ENCODE peak calls at places on chromosomes 5 and 9, in ten cellular contexts. One of them, this sample, is unnamed.

GRCh38 chr5:1570975-1571374 is 47.2 kb upstream of the LPCAT1 start:
- DNase-seq in AG04450: no peak
- DNase-seq in left ventricle myocardium inferior: no peak
- DNase-seq in DND-41: no peak
- DNase-seq in cardiac muscle cell: no peak
- DNase-seq in choroid plexus epithelial cell: no peak
- DNase-seq in stomach: no peak
- DNase-seq in A549: no peak
- DNase-seq in HepG2: peak; percentile 27
- DNase-seq in pancreas: no peak
- DNase-seq in this sample: no peak

GRCh38 chr5:136195971-136196577 is 3.1 kb upstream of the SMIM32 start:
- DNase-seq in AG04450: no peak
- DNase-seq in left ventricle myocardium inferior: no peak
- DNase-seq in DND-41: no peak
- DNase-seq in cardiac muscle cell: no peak
- DNase-seq in choroid plexus epithelial cell: peak; percentile 11
- DNase-seq in stomach: no peak
- DNase-seq in A549: no peak
- DNase-seq in HepG2: no peak
- DNase-seq in pancreas: no peak
- DNase-seq in this sample: no peak

GRCh38 chr9:129225815-129226214 is 47.8 kb upstream of the IER5L start:
- DNase-seq in AG04450: no peak
- DNase-seq in left ventricle myocardium inferior: peak; percentile 83
- DNase-seq in DND-41: peak; percentile 73
- DNase-seq in cardiac muscle cell: peak; percentile 87
- DNase-seq in choroid plexus epithelial cell: peak; percentile 95
- DNase-seq in stomach: peak; percentile 46
- DNase-seq in A549: peak; percentile 77
- DNase-seq in HepG2: no peak
- DNase-seq in pancreas: no peak
- DNase-seq in this sample: peak; percentile 79

GRCh38 chr5:179033004-179033580 is 9.5 kb downstream of the ZNF879 start:
- DNase-seq in AG04450: no peak
- DNase-seq in left ventricle myocardium inferior: no peak
- DNase-seq in DND-41: no peak
- DNase-seq in cardiac muscle cell: no peak
- DNase-seq in choroid plexus epithelial cell: peak; percentile 4
- DNase-seq in stomach: no peak
- DNase-seq in A549: no peak
- DNase-seq in HepG2: no peak
- DNase-seq in pancreas: no peak
- DNase-seq in this sample: no peak

GRCh38 chr5:141800629-141801028 is 77.6 kb downstream of the PCDH1 start:
- DNase-seq in AG04450: no peak
- DNase-seq in left ventricle myocardium inferior: no peak
- DNase-seq in DND-41: no peak
- DNase-seq in cardiac muscle cell: no peak
- DNase-seq in choroid plexus epithelial cell: no peak
- DNase-seq in stomach: no peak
- DNase-seq in A549: no peak
- DNase-seq in HepG2: no peak
- DNase-seq in pancreas: no peak
- DNase-seq in this sample: no peak

GRCh38 chr9:100030548-100030947 is 68.3 kb downstream of the ERP44 start:
- DNase-seq in AG04450: no peak
- DNase-seq in left ventricle myocardium inferior: no peak
- DNase-seq in DND-41: no peak
- DNase-seq in cardiac muscle cell: no peak
- DNase-seq in choroid plexus epithelial cell: no peak
- DNase-seq in stomach: no peak
- DNase-seq in A549: no peak
- DNase-seq in HepG2: no peak
- DNase-seq in pancreas: no peak
- DNase-seq in this sample: no peak

GRCh38 chr5:34529581-34530331 is 126.4 kb upstream of the RAI14 start:
- DNase-seq in AG04450: no peak
- DNase-seq in left ventricle myocardium inferior: no peak
- DNase-seq in DND-41: no peak
- DNase-seq in cardiac muscle cell: no peak
- DNase-seq in choroid plexus epithelial cell: no peak
- DNase-seq in stomach: no peak
- DNase-seq in A549: no peak
- DNase-seq in HepG2: no peak
- DNase-seq in pancreas: no peak
- DNase-seq in this sample: no peak

GRCh38 chr5:179819296-179820126 is 1.2 kb upstream of the SQSTM1 start:
- DNase-seq in AG04450: no peak
- DNase-seq in left ventricle myocardium inferior: peak; percentile 61
- DNase-seq in DND-41: no peak
- DNase-seq in cardiac muscle cell: peak; percentile 44
- DNase-seq in choroid plexus epithelial cell: peak; percentile 84
- DNase-seq in stomach: peak; percentile 77
- DNase-seq in A549: peak; percentile 89
- DNase-seq in HepG2: peak; percentile 82
- DNase-seq in pancreas: peak; percentile 83
- DNase-seq in this sample: peak; percentile 66

GRCh38 chr9:7591501-7591900 is 208.1 kb downstream of the DMAC1 start:
- DNase-seq in AG04450: no peak
- DNase-seq in left ventricle myocardium inferior: no peak
- DNase-seq in DND-41: no peak
- DNase-seq in cardiac muscle cell: no peak
- DNase-seq in choroid plexus epithelial cell: no peak
- DNase-seq in stomach: no peak
- DNase-seq in A549: no peak
- DNase-seq in HepG2: no peak
- DNase-seq in pancreas: no peak
- DNase-seq in this sample: no peak

GRCh38 chr9:7597716-7598115 is 201.9 kb downstream of the DMAC1 start:
- DNase-seq in AG04450: no peak
- DNase-seq in left ventricle myocardium inferior: no peak
- DNase-seq in DND-41: no peak
- DNase-seq in cardiac muscle cell: no peak
- DNase-seq in choroid plexus epithelial cell: no peak
- DNase-seq in stomach: no peak
- DNase-seq in A549: no peak
- DNase-seq in HepG2: no peak
- DNase-seq in pancreas: no peak
- DNase-seq in this sample: no peak

DNA sequence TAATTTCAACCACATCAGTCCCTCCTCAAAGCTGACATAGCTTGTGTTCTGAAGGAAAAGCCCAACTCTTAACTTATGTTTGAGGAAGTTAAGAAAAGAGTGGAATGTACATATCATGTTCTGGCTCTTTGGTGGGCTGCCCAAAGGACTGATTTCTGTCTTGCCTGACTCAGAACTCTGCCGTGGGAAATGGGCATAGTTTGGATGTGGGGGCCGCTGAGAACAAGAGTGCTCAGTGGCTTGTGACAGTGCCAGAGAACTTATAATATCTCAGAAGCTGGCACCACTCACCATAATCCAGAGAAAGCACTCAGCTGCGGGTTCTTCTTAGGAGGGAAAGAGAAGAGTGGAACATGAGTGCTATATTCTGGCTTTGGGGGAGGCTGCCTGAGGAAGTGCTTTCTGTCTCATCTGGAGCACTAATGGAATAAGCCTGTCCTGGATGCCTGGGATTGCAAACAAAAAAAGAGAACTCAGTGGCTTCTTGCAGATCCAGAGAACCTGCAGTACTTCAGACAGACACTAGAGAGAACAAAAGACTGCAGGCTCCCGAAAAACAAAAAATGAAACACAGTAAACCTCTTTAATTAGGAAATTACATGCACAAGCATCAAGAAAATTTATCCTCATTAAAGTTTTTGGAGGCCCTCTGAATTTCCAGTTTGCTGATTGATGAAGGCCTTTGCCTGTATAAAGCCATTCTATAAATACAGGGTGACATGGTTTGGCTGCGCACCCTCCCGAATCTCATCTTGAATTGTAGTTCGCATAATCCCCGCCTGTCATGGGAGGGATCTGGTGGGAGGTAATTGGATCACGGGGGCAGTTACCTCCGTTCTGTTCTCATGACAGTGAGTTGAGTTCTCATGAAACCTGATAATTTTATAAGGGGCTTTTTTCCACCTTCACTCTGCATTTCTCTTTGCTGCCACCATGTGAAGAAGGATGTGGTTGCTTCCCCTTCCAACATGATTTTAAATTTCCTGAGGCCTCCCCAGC is 207.0 kb downstream of the DMAC1 start:
- DNase-seq in AG04450: no peak
- DNase-seq in left ventricle myocardium inferior: no peak
- DNase-seq in DND-41: no peak
- DNase-seq in cardiac muscle cell: peak; percentile 19
- DNase-seq in choroid plexus epithelial cell: no peak
- DNase-seq in stomach: no peak
- DNase-seq in A549: no peak
- DNase-seq in HepG2: no peak
- DNase-seq in pancreas: no peak
- DNase-seq in this sample: no peak
- TF ChIP-seq CTCF in AG04450: no peak
- TF ChIP-seq CTCF in left ventricle myocardium inferior: no peak
- TF ChIP-seq CTCF in DND-41: peak; percentile 46
- TF ChIP-seq CTCF in cardiac muscle cell: no peak
- TF ChIP-seq CTCF in choroid plexus epithelial cell: no peak
- TF ChIP-seq CTCF in stomach: no peak
- TF ChIP-seq CTCF in A549: no peak
- TF ChIP-seq CTCF in HepG2: no peak
- TF ChIP-seq CTCF in pancreas: no peak
- TF ChIP-seq CTCF in this sample: peak; percentile 18

DNA sequence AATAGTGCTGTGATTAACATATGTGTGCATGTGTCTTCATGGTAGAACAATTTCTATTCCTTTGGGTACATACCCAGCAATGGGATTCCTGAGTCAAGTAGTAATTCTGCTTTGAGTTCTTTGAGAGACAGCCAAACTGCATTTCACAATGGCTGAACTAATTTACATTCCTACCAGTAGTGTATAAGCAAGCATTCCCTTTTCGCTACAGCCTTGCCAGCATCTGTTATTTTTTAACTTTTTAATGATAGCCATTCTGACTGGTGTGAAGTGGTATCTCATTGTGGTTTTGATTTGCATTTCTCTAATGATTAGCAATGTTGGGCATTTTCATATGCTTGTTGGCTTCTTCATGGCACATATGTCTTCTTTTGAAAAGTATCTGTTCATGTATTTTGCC is 308.5 kb downstream of the ARRDC3 start:
- DNase-seq in AG04450: peak; percentile 70
- DNase-seq in left ventricle myocardium inferior: no peak
- DNase-seq in DND-41: no peak
- DNase-seq in cardiac muscle cell: no peak
- DNase-seq in choroid plexus epithelial cell: peak; percentile 95
- DNase-seq in stomach: no peak
- DNase-seq in A549: peak; percentile 12
- DNase-seq in HepG2: peak; percentile 5
- DNase-seq in pancreas: no peak
- DNase-seq in this sample: peak; percentile 73
- H3K4me3 ChIP-seq in AG04450: no peak overlapping the region
- H3K4me3 ChIP-seq in left ventricle myocardium inferior: no peak overlapping the region
- H3K4me3 ChIP-seq in DND-41: no peak overlapping the region
- H3K4me3 ChIP-seq in cardiac muscle cell: no peak overlapping the region
- H3K4me3 ChIP-seq in choroid plexus epithelial cell: no peak overlapping the region
- H3K4me3 ChIP-seq in stomach: no peak overlapping the region
- H3K4me3 ChIP-seq in A549: no peak overlapping the region
- H3K4me3 ChIP-seq in HepG2: no peak overlapping the region
- H3K4me3 ChIP-seq in pancreas: no peak overlapping the region
- H3K4me3 ChIP-seq in this sample: no peak overlapping the region

GRCh38 chr9:109913461-109913810 is 133.4 kb downstream of the PALM2AKAP2 start:
- DNase-seq in AG04450: no peak
- DNase-seq in left ventricle myocardium inferior: no peak
- DNase-seq in DND-41: no peak
- DNase-seq in cardiac muscle cell: no peak
- DNase-seq in choroid plexus epithelial cell: no peak
- DNase-seq in stomach: no peak
- DNase-seq in A549: no peak
- DNase-seq in HepG2: no peak
- DNase-seq in pancreas: no peak
- DNase-seq in this sample: no peak

GRCh38 chr9:109912726-109913460 is 132.9 kb downstream of the PALM2AKAP2 start:
- DNase-seq in AG04450: no peak
- DNase-seq in left ventricle myocardium inferior: no peak
- DNase-seq in DND-41: no peak
- DNase-seq in cardiac muscle cell: peak; percentile 42
- DNase-seq in choroid plexus epithelial cell: no peak
- DNase-seq in stomach: peak; percentile 44
- DNase-seq in A549: no peak
- DNase-seq in HepG2: no peak
- DNase-seq in pancreas: no peak
- DNase-seq in this sample: no peak

GRCh38 chr9:109916316-109916715 is 136.3 kb downstream of the PALM2AKAP2 start:
- DNase-seq in AG04450: no peak
- DNase-seq in left ventricle myocardium inferior: no peak
- DNase-seq in DND-41: no peak
- DNase-seq in cardiac muscle cell: no peak
- DNase-seq in choroid plexus epithelial cell: no peak
- DNase-seq in stomach: no peak
- DNase-seq in A549: no peak
- DNase-seq in HepG2: no peak
- DNase-seq in pancreas: no peak
- DNase-seq in this sample: no peak

GRCh38 chr9:109912082-109912581 is 132.1 kb downstream of the PALM2AKAP2 start:
- DNase-seq in AG04450: peak; percentile 47
- DNase-seq in left ventricle myocardium inferior: no peak
- DNase-seq in DND-41: no peak
- DNase-seq in cardiac muscle cell: no peak
- DNase-seq in choroid plexus epithelial cell: no peak
- DNase-seq in stomach: no peak
- DNase-seq in A549: peak; percentile 35
- DNase-seq in HepG2: no peak
- DNase-seq in pancreas: no peak
- DNase-seq in this sample: peak; percentile 52

GRCh38 chr9:109914280-109915027 is 134.5 kb downstream of the PALM2AKAP2 start:
- DNase-seq in AG04450: peak; percentile 84
- DNase-seq in left ventricle myocardium inferior: no peak
- DNase-seq in DND-41: no peak
- DNase-seq in cardiac muscle cell: no peak
- DNase-seq in choroid plexus epithelial cell: peak; percentile 96
- DNase-seq in stomach: no peak
- DNase-seq in A549: no peak
- DNase-seq in HepG2: no peak
- DNase-seq in pancreas: no peak
- DNase-seq in this sample: peak; percentile 88
- TF ChIP-seq CTCF in AG04450: no peak
- TF ChIP-seq CTCF in left ventricle myocardium inferior: no peak
- TF ChIP-seq CTCF in DND-41: no peak
- TF ChIP-seq CTCF in cardiac muscle cell: no peak
- TF ChIP-seq CTCF in choroid plexus epithelial cell: no peak
- TF ChIP-seq CTCF in stomach: no peak
- TF ChIP-seq CTCF in A549: no peak
- TF ChIP-seq CTCF in HepG2: no peak
- TF ChIP-seq CTCF in pancreas: no peak
- TF ChIP-seq CTCF in this sample: no peak

GRCh38 chr9:110767559-110768063 is 99.0 kb downstream of the MUSK start:
- DNase-seq in AG04450: peak; percentile 53
- DNase-seq in left ventricle myocardium inferior: peak; percentile 63
- DNase-seq in DND-41: no peak
- DNase-seq in cardiac muscle cell: no peak
- DNase-seq in choroid plexus epithelial cell: peak; percentile 98
- DNase-seq in stomach: no peak
- DNase-seq in A549: no peak
- DNase-seq in HepG2: no peak
- DNase-seq in pancreas: no peak
- DNase-seq in this sample: peak; percentile 71

GRCh38 chr9:110768887-110769286 is 100.3 kb downstream of the MUSK start:
- DNase-seq in AG04450: no peak
- DNase-seq in left ventricle myocardium inferior: no peak
- DNase-seq in DND-41: no peak
- DNase-seq in cardiac muscle cell: no peak
- DNase-seq in choroid plexus epithelial cell: no peak
- DNase-seq in stomach: no peak
- DNase-seq in A549: no peak
- DNase-seq in HepG2: no peak
- DNase-seq in pancreas: no peak
- DNase-seq in this sample: no peak

GRCh38 chr9:110764006-110764405 is 95.4 kb downstream of the MUSK start:
- DNase-seq in AG04450: no peak
- DNase-seq in left ventricle myocardium inferior: no peak
- DNase-seq in DND-41: no peak
- DNase-seq in cardiac muscle cell: no peak
- DNase-seq in choroid plexus epithelial cell: peak; percentile 28
- DNase-seq in stomach: no peak
- DNase-seq in A549: no peak
- DNase-seq in HepG2: no peak
- DNase-seq in pancreas: no peak
- DNase-seq in this sample: no peak

GRCh38 chr9:110765926-110766325 is 97.3 kb downstream of the MUSK start:
- DNase-seq in AG04450: no peak
- DNase-seq in left ventricle myocardium inferior: no peak
- DNase-seq in DND-41: no peak
- DNase-seq in cardiac muscle cell: no peak
- DNase-seq in choroid plexus epithelial cell: no peak
- DNase-seq in stomach: no peak
- DNase-seq in A549: no peak
- DNase-seq in HepG2: no peak
- DNase-seq in pancreas: no peak
- DNase-seq in this sample: no peak

DNA sequence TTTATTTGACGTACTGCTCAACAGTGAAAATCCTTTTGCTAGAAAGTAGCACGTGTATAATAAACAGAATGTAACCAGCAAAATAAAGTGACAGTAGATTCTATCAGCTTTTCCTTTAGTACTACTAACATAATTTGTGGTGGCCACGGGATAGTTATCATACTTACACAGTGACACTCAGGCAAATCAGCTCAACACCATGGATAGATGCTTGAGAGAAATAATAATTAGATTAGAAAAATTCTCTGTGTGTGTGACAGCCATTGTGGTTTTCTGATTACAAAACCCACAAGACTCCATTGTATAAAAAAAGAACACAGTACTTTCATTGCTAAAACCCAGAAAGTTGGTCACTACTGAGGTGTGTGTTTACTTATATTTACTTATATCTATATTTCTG is 101.1 kb downstream of the MUSK start:
- DNase-seq in AG04450: no peak
- DNase-seq in left ventricle myocardium inferior: no peak
- DNase-seq in DND-41: no peak
- DNase-seq in cardiac muscle cell: no peak
- DNase-seq in choroid plexus epithelial cell: peak; percentile 37
- DNase-seq in stomach: no peak
- DNase-seq in A549: no peak
- DNase-seq in HepG2: no peak
- DNase-seq in pancreas: no peak
- DNase-seq in this sample: peak; percentile 46
- H3K4me3 ChIP-seq in AG04450: no peak overlapping the region
- H3K4me3 ChIP-seq in left ventricle myocardium inferior: no peak overlapping the region
- H3K4me3 ChIP-seq in DND-41: no peak overlapping the region
- H3K4me3 ChIP-seq in cardiac muscle cell: no peak overlapping the region
- H3K4me3 ChIP-seq in choroid plexus epithelial cell: no peak overlapping the region
- H3K4me3 ChIP-seq in stomach: no peak overlapping the region
- H3K4me3 ChIP-seq in A549: no peak overlapping the region
- H3K4me3 ChIP-seq in HepG2: no peak overlapping the region
- H3K4me3 ChIP-seq in pancreas: no peak overlapping the region
- H3K4me3 ChIP-seq in this sample: no peak overlapping the region